ENCODE peak calls at places on chromosomes 6 and 20, in five cellular contexts. Z is stimulated activated CD4-positive, alpha-beta T cell treated with anti-CD3 and anti-CD28 coated beads, Interleukin-4, amount 100 ng/mL, for 1 hour; G is anterior cingulate cortex; I is AG08396; S is nephron progenitor cell. Q is an unnamed sample.

GRCh38 chr6:169074551-169074950 is 179.1 kb downstream of the THBS2 start:
- DNase-seq in S (no peak), G (no peak), Z (no peak), I (no peak), Q (no peak)

GRCh38 chr6:147507162-147508072 is 1.1 kb upstream of the SAMD5 start:
- DNase-seq in S (peak; percentile 35), I (peak; percentile 32), Z (no peak), G (no peak), Q (peak; percentile 18)

GRCh38 chr20:17059465-17059864 is 167.4 kb upstream of the PCSK2 start:
- DNase-seq in I (peak; percentile 11), S (no peak), G (no peak), Z (no peak), Q (no peak)

GRCh38 chr6:161117329-161117707 is 125.7 kb downstream of the MAP3K4 start:
- DNase-seq in Z (no peak), I (no peak), S (no peak), G (no peak), Q (no peak)

GRCh38 chr6:16769131-16769985 is 8.1 kb upstream of the ATXN1 start:
- DNase-seq in G (no peak), I (peak; percentile 43), S (no peak), Z (peak; percentile 51), Q (no peak)

GRCh38 chr6:113434641-113435040 is 422.5 kb upstream of the MARCKS start:
- DNase-seq in S (no peak), G (no peak), I (no peak), Z (no peak), Q (no peak)

GRCh38 chr6:127518710-127519468 is at the start of gene MTCL3:
- DNase-seq in I (peak; percentile 27), Z (peak; percentile 62), S (peak; percentile 56), G (peak; percentile 39), Q (peak; percentile 71)

GRCh38 chr20:54323227-54323734 is 115.4 kb downstream of the PFDN4 start:
- DNase-seq in G (no peak), Z (no peak), I (no peak), S (no peak), Q (no peak)

GRCh38 chr6:16044211-16044643 is 84.7 kb upstream of the MYLIP start:
- DNase-seq in I (no peak), G (no peak), S (no peak), Z (no peak), Q (no peak)

GRCh38 chr6:14381225-14381887 is 263.8 kb downstream of the CD83 start:
- DNase-seq in I (no peak), G (no peak), Z (no peak), S (no peak), Q (no peak)

GRCh38 chr20:31497838-31498540 is 16.3 kb upstream of the HM13 start:
- DNase-seq in G (no peak), I (no peak), Z (no peak), S (no peak), Q (no peak)

Q was measured in neural crest cell.